ENCODE peak calls at places on chromosomes 4 and X, in eight cellular contexts. S is heart right ventricle, H is cardiac muscle cell, L is esophagus squamous epithelium, X is suprapubic skin, Z is mammary epithelial cell, W is MM.1S, J is uterus. G is an unnamed sample.

GRCh38 chr4:30789219-30789671 is 69.1 kb downstream of the PCDH7 start:
- DNase-seq in S (no peak), H (peak; percentile 18), L (no peak), X (no peak), Z (no peak), W (peak; percentile 54), J (no peak), G (no peak)

GRCh38 chrX:38172596-38172995 is 48.1 kb downstream of the SRPX start:
- DNase-seq in S (no peak), H (no peak), L (no peak), X (no peak), Z (peak; percentile 0), W (no peak), J (no peak), G (no peak)

GRCh38 chr4:73080789-73081188 is 11.3 kb upstream of the COX18 start:
- DNase-seq in S (no peak), H (no peak), L (no peak), X (no peak), Z (no peak), W (no peak), J (no peak), G (no peak)

GRCh38 chrX:102899940-102900916 is 36.8 kb upstream of the RAB40AL start:
- DNase-seq in S (peak; percentile 14), H (peak; percentile 59), L (no peak), X (peak; percentile 74), Z (peak; percentile 64), W (peak; percentile 63), J (peak; percentile 43), G (peak; percentile 19)

GRCh38 chr4:147546341-147546740 is 65.4 kb downstream of the EDNRA start:
- DNase-seq in S (no peak), H (no peak), L (no peak), X (no peak), Z (peak; percentile 84), W (no peak), J (no peak), G (no peak)

GRCh38 chr4:108051343-108051742 is 61.7 kb downstream of the HADH start:
- DNase-seq in S (no peak), H (no peak), L (no peak), X (no peak), Z (no peak), W (no peak), J (no peak), G (no peak)

GRCh38 chr4:55116450-55116849 is 8.9 kb downstream of the KDR start:
- DNase-seq in S (no peak), H (no peak), L (no peak), X (no peak), Z (no peak), W (no peak), J (no peak), G (no peak)

GRCh38 chr4:102312447-102312846 is 32.8 kb downstream of the SLC39A8 start:
- DNase-seq in S (no peak), H (no peak), L (no peak), X (no peak), Z (no peak), W (no peak), J (no peak), G (no peak)

GRCh38 chr4:114385195-114385985 is 213.2 kb upstream of the UGT8 start:
- DNase-seq in S (no peak), H (no peak), L (no peak), X (no peak), Z (no peak), W (no peak), J (no peak), G (no peak)

GRCh38 chr4:38902695-38903094 is 35.1 kb downstream of the FAM114A1 start:
- DNase-seq in S (no peak), H (peak; percentile 23), L (no peak), X (no peak), Z (peak; percentile 17), W (peak; percentile 63), J (no peak), G (no peak)

GRCh38 chrX:31483336-31483735 is 411.5 kb upstream of the FTHL17 start:
- DNase-seq in S (no peak), H (no peak), L (no peak), X (no peak), Z (peak; percentile 54), W (no peak), J (no peak), G (no peak)

GRCh38 chr4:1211371-1211770 is 37.6 kb downstream of the CTBP1 start:
- DNase-seq in S (peak; percentile 11), H (no peak), L (no peak), X (peak; percentile 59), Z (no peak), W (no peak), J (no peak), G (peak; percentile 9)
- H3K4me1 ChIP-seq in S (peaks cover 38% of the 10 kb centered on the region), H (peaks cover 5% of the 10 kb centered on the region), L (peaks cover 76% of the 10 kb centered on the region), X (peaks cover 72% of the 10 kb centered on the region), Z (no peaks in the 10 kb centered on the region), W (peaks cover 22% of the 10 kb centered on the region), J (peaks cover 26% of the 10 kb centered on the region), G (peaks cover 68% of the 10 kb centered on the region)

GRCh38 chr4:99816611-99817309 is at the start of gene DAPP1:
- DNase-seq in S (peak; percentile 13), H (no peak), L (peak; percentile 63), X (peak; percentile 82), Z (peak; percentile 99), W (peak; percentile 98), J (peak; percentile 23), G (peak; percentile 17)

GRCh38 chr4:99817310-99817885 is 771 bp downstream of the DAPP1 start:
- DNase-seq in S (no peak), H (no peak), L (no peak), X (no peak), Z (peak; percentile 90), W (peak; percentile 46), J (no peak), G (no peak)

GRCh38 chr4:99821918-99822503 is 5.4 kb downstream of the DAPP1 start:
- DNase-seq in S (no peak), H (no peak), L (no peak), X (no peak), Z (no peak), W (peak; percentile 49), J (no peak), G (no peak)

GRCh38 chr4:99815597-99816011 is 1.0 kb upstream of the DAPP1 start:
- DNase-seq in S (no peak), H (no peak), L (no peak), X (no peak), Z (peak; percentile 100), W (peak; percentile 59), J (no peak), G (no peak)

GRCh38 chr4:99818661-99819060 is 2.0 kb downstream of the DAPP1 start:
- DNase-seq in S (no peak), H (no peak), L (no peak), X (no peak), Z (no peak), W (no peak), J (no peak), G (no peak)
- H3K4me3 ChIP-seq in S (no peak overlapping the region), H (no peak overlapping the region), L (no peak overlapping the region), X (no peak overlapping the region), Z (no peak overlapping the region), W (peak overlapping the region; percentile 84), J (no peak overlapping the region), G (no peak overlapping the region)

GRCh38 chr4:161256172-161256571 is 907.6 kb downstream of the FSTL5 start:
- DNase-seq in S (no peak), H (no peak), L (no peak), X (no peak), Z (no peak), W (no peak), J (no peak), G (no peak)

GRCh38 chr4:161260819-161261218 is 903.0 kb downstream of the FSTL5 start:
- DNase-seq in S (no peak), H (no peak), L (no peak), X (no peak), Z (no peak), W (no peak), J (no peak), G (no peak)

GRCh38 chr4:161254375-161254774 is 909.4 kb downstream of the FSTL5 start:
- DNase-seq in S (no peak), H (no peak), L (no peak), X (no peak), Z (no peak), W (peak; percentile 11), J (no peak), G (no peak)

GRCh38 chr4:161252520-161253141 is 911.2 kb downstream of the FSTL5 start:
- DNase-seq in S (no peak), H (peak; percentile 37), L (no peak), X (no peak), Z (peak; percentile 29), W (peak; percentile 74), J (no peak), G (no peak)

DNA sequence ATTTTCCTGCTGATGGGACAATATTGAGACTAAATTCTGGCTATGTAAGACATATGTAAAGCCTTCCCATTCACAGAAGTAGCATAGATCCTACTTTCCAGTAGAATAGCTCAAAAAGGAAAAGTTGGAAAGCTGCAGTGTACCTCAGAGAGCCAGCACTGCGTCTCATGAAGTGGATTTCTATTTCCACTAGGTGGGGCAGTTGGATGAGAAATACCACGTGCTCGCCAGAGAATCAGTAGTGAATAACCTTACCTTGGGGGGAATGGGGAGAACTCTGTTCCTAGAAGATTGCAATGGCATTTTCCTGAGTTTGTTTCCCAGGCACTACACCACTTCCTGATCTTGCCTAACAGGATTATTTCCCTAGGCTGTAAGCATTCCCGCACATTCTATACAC is 907.1 kb downstream of the FSTL5 start:
- DNase-seq in S (no peak), H (no peak), L (no peak), X (no peak), Z (no peak), W (peak; percentile 46), J (no peak), G (no peak)
- TF ChIP-seq CTCF in S (no peak), H (no peak), L (no peak), X (no peak), Z (no peak), W (peak; percentile 60), J (no peak), G (no peak)

GRCh38 chr4:184811484-184812180 is 14.1 kb downstream of the ACSL1 start:
- DNase-seq in S (no peak), H (no peak), L (no peak), X (peak; percentile 65), Z (no peak), W (no peak), J (peak; percentile 43), G (no peak)

GRCh38 chr4:184812651-184813181 is 13.1 kb downstream of the ACSL1 start:
- DNase-seq in S (no peak), H (no peak), L (no peak), X (peak; percentile 68), Z (peak; percentile 40), W (no peak), J (no peak), G (no peak)

GRCh38 chr4:184812181-184812542 is 13.6 kb downstream of the ACSL1 start:
- DNase-seq in S (no peak), H (no peak), L (no peak), X (peak; percentile 13), Z (no peak), W (no peak), J (no peak), G (no peak)

GRCh38 chr4:184808719-184809062 is 17.1 kb downstream of the ACSL1 start:
- DNase-seq in S (no peak), H (peak; percentile 34), L (no peak), X (no peak), Z (no peak), W (no peak), J (no peak), G (no peak)

DNA sequence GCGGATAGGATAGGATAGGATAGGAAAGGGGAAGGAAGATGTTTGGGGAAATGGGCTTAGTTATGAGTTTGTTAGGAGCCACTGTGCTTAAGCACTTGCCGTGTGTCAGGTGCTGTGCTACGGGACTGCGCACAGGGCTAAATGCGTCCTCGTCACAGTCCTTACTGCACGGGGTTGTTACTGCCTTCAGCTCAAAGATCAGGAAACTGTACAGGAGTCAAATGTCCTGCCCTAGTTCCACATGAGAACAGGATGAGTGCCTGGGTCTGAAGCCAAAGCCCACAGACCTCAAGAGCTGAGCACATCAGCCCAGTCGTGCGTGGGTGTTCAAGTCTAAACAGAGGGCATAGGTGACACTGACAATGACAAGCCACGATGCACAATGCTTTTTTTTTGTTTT is 15.0 kb downstream of the ACSL1 start:
- DNase-seq in S (no peak), H (no peak), L (no peak), X (peak; percentile 61), Z (no peak), W (no peak), J (no peak), G (no peak)
- H3K4me1 ChIP-seq in S (peaks cover 84% of the 10 kb centered on the region), H (peaks cover 52% of the 10 kb centered on the region), L (peaks cover 51% of the 10 kb centered on the region), X (peaks cover 82% of the 10 kb centered on the region), Z (peaks cover 57% of the 10 kb centered on the region), W (peaks cover 12% of the 10 kb centered on the region), J (no peaks in the 10 kb centered on the region), G (peaks cover 100% of the 10 kb centered on the region)

G was measured in left ventricle myocardium inferior.